ENCODE peak calls at places on chromosomes 16 and 17, in seven cellular contexts. R is lung, L is BJ, S is AG04450, W is GM12865, I is transverse colon, J is ovary. B is an unnamed sample.

GRCh38 chr16:73506568-73507056 is 458.7 kb upstream of the ZFHX3 start:
- DNase-seq in R (no peak), L (no peak), S (no peak), W (no peak), I (no peak), J (no peak), B (no peak)

GRCh38 chr17:61411944-61412859 is 12.6 kb downstream of the TBX2 start:
- DNase-seq in R (peak), L (no peak), S (no peak), W (peak), I (peak), J (peak), B (peak)

GRCh38 chr17:64231567-64232141 is 31.4 kb downstream of the TEX2 start:
- DNase-seq in R (no peak), L (no peak), S (no peak), W (no peak), I (no peak), J (no peak), B (no peak)

GRCh38 chr17:5694507-5694906 is 110.2 kb upstream of the NLRP1 start:
- DNase-seq in R (no peak), L (no peak), S (no peak), W (no peak), I (no peak), J (no peak), B (peak)

GRCh38 chr16:86576591-86577313 is 1.6 kb upstream of the FOXL1 start:
- DNase-seq in R (no peak), L (no peak), S (peak), W (no peak), I (no peak), J (no peak), B (no peak)

GRCh38 chr16:81066700-81067099 is 10.3 kb downstream of the C16orf46 start:
- DNase-seq in R (no peak), L (no peak), S (no peak), W (no peak), I (no peak), J (no peak), B (no peak)

GRCh38 chr17:29650407-29650806 is 27.7 kb upstream of the CORO6 start:
- DNase-seq in R (no peak), L (no peak), S (no peak), W (no peak), I (no peak), J (no peak), B (no peak)

GRCh38 chr16:65572156-65572555 is 450.3 kb upstream of the CDH11 start:
- DNase-seq in R (no peak), L (peak), S (no peak), W (no peak), I (no peak), J (no peak), B (no peak)

GRCh38 chr17:3974138-3974687 is 10.0 kb upstream of the ATP2A3 start:
- DNase-seq in R (no peak), L (no peak), S (no peak), W (no peak), I (no peak), J (no peak), B (no peak)

GRCh38 chr16:25224731-25225319 is 8.1 kb downstream of the AQP8 start:
- DNase-seq in R (no peak), L (no peak), S (no peak), W (no peak), I (no peak), J (no peak), B (no peak)

GRCh38 chr17:51355314-51356083 is 95.2 kb downstream of the UTP18 start:
- DNase-seq in R (no peak), L (no peak), S (no peak), W (no peak), I (no peak), J (no peak), B (no peak)

GRCh38 chr17:28480278-28480677 is 6.8 kb downstream of the SLC13A2 start:
- DNase-seq in R (no peak), L (no peak), S (no peak), W (no peak), I (no peak), J (no peak), B (no peak)

GRCh38 chr17:2214047-2214717 is 89.4 kb downstream of the SMG6 start:
- DNase-seq in R (peak), L (no peak), S (peak), W (no peak), I (peak), J (peak), B (no peak)

GRCh38 chr17:47902039-47902744 is 6.2 kb downstream of the SP2 start:
- DNase-seq in R (no peak), L (no peak), S (no peak), W (no peak), I (no peak), J (no peak), B (no peak)

GRCh38 chr16:55040366-55041086 is 109.9 kb downstream of the IRX5 start:
- DNase-seq in R (no peak), L (no peak), S (no peak), W (no peak), I (no peak), J (no peak), B (no peak)

GRCh38 chr17:32828822-32829221 is 48.1 kb downstream of the MYO1D start:
- DNase-seq in R (no peak), L (no peak), S (no peak), W (no peak), I (no peak), J (no peak), B (no peak)

GRCh38 chr17:411416-412120 is 59.0 kb upstream of the RPH3AL start:
- DNase-seq in R (no peak), L (no peak), S (no peak), W (no peak), I (no peak), J (no peak), B (no peak)

GRCh38 chr16:54817432-54817831 is 113.2 kb upstream of the IRX5 start:
- DNase-seq in R (peak), L (no peak), S (no peak), W (no peak), I (no peak), J (no peak), B (no peak)

GRCh38 chr17:3958200-3958599 is 6.0 kb downstream of the ATP2A3 start:
- DNase-seq in R (no peak), L (no peak), S (no peak), W (no peak), I (no peak), J (no peak), B (no peak)

GRCh38 chr17:16283705-16284104 is 66.7 kb downstream of the PIGL start:
- DNase-seq in R (no peak), L (no peak), S (no peak), W (no peak), I (no peak), J (no peak), B (no peak)

GRCh38 chr17:61323696-61324539 is 75.7 kb upstream of the TBX2 start:
- DNase-seq in R (no peak), L (no peak), S (no peak), W (no peak), I (no peak), J (no peak), B (no peak)

GRCh38 chr16:88763502-88764053 is 21.4 kb downstream of the PIEZO1 start:
- DNase-seq in R (peak), L (no peak), S (no peak), W (no peak), I (no peak), J (no peak), B (no peak)

GRCh38 chr17:76540381-76541300 is 797 bp downstream of the PRCD start:
- DNase-seq in R (peak), L (peak), S (peak), W (peak), I (peak), J (peak), B (peak)

GRCh38 chr17:76537578-76538280 is at the start of gene CYGB:
- DNase-seq in R (no peak), L (no peak), S (no peak), W (no peak), I (no peak), J (no peak), B (no peak)

GRCh38 chr17:76538941-76539340 is 903 bp upstream of the PRCD start:
- DNase-seq in R (no peak), L (no peak), S (no peak), W (no peak), I (no peak), J (no peak), B (no peak)

GRCh38 chr17:76538281-76538931 is 897 bp upstream of the CYGB start:
- DNase-seq in R (no peak), L (no peak), S (no peak), W (no peak), I (no peak), J (no peak), B (no peak)

DNA sequence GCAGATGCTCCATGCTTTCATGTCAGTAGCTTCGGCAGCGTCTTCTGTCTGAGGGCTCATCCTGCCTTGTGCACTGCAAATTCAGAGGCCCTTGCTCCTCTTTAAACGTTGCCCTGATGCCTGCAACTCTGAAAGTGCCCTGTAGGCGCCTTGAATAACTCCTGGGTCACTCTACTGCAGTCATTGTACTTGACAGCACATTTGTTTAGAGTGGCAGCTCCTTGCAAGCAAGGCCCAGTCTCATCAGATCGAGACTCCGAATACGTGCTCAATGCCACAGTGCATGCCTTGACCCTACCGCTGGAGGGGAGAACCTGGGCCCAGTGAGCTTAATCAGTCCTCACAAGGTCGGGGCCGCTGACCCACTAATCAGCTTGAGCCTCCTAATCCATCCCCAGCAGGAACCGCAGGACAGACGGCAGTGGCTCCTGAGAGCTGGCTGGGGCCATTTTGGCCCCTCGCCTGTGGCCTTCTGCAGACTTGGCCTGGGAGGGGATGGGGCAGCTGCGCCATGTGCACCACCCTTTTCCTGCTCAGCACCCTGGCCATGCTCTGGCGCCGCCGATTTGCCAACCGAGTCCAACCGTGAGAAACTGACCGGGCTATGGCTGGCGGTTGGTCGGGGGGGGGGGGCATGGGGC is at the start of gene PRCD:
- DNase-seq in R (no peak), L (no peak), S (no peak), W (no peak), I (no peak), J (no peak), B (no peak)
- TF ChIP-seq CTCF in R (no peak), L (no peak), S (no peak), W (peak), I (no peak), J (no peak), B (peak)

GRCh38 chr16:28218109-28218508 is 6.3 kb upstream of the XPO6 start:
- DNase-seq in R (no peak), L (no peak), S (peak), W (peak), I (peak), J (no peak), B (no peak)
- TF ChIP-seq CTCF in R (peak), L (peak), S (peak), W (peak), I (peak), J (no peak), B (no peak)

GRCh38 chr17:79775635-79776034 is 2.3 kb upstream of the CBX2 start:
- DNase-seq in R (no peak), L (no peak), S (no peak), W (no peak), I (no peak), J (no peak), B (no peak)

GRCh38 chr17:79778504-79779087 is 648 bp downstream of the CBX2 start:
- DNase-seq in R (no peak), L (no peak), S (no peak), W (no peak), I (no peak), J (peak), B (peak)

GRCh38 chr17:79777844-79778503 is at the start of gene CBX2:
- DNase-seq in R (peak), L (no peak), S (no peak), W (peak), I (peak), J (peak), B (peak)

GRCh38 chr17:79776378-79777165 is 1.4 kb upstream of the CBX2 start:
- DNase-seq in R (no peak), L (no peak), S (no peak), W (no peak), I (no peak), J (no peak), B (no peak)

DNA sequence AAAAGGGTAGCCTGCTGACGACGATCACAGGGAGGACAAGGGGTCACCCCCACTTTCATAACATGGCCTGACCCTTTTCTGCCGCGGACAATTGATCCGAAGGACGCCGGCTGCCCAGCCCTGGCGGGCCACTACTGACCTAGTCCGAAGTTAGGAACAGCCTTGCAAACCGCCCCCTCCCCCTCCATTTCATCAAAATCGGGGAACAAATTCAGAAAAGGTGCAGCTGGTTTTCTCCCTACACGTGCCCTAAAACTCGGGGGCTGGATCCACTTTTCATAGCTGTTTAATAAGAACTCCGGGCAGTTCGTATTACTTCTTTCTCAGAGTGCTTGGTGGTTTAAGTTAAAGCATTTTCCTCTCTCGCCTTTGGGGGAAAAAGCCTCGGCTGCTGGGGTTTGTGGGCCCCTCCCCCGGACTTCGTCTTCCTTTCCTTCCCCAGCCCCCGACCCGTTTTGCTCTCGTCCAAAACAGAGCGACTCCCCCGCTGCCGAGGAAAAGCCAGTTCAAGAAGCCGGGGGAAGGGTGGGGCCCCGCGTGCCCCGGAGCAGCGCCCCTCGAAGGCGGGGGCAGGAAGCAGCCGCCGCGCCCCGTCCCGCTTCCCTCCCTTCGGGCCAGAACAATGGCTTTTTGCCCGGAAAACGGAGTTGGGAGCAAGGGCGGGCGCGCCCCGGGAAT is 643 bp upstream of the CBX2 start:
- DNase-seq in R (no peak), L (no peak), S (no peak), W (peak), I (peak), J (peak), B (peak)
- TF ChIP-seq CTCF in R (no peak), L (peak), S (peak), W (peak), I (no peak), J (no peak), B (peak)

GRCh38 chr17:8574687-8575086 is 55.8 kb downstream of the MYH10 start:
- DNase-seq in R (no peak), L (no peak), S (no peak), W (no peak), I (no peak), J (peak), B (no peak)
- TF ChIP-seq CTCF in R (no peak), L (no peak), S (peak), W (no peak), I (peak), J (no peak), B (no peak)

DNA sequence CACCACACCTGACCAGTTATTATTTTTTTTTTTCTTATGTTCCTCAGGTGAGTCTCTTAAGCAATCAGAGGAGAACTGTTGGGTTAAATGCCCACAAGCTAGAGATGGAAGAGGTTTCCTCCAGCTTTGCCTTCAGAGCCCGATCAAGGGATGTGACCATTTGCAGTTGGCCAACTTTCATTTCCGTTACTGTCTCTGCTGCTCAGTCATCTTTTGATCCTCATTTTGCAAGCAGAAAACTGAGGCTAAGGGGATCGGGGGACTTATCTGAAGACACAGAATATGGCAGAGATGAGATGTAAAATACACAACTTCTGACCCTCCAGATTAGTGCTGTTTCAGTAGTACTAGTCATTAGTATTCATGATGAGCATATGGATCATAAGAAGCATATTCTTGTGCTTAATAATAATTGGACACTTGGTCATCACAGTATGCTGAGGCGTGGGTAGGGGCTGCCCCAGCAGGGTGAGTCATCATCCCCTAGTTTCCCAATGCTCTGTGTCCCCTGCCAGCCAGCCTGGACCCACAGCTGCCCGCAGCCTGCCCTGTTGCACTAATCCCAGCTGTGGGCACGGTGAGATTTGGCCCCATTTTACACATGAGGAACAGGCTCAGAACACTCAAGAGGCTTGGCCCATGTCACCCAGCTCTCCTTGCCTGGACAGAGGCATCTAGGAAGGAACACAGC is 189.0 kb downstream of the RAB11FIP4 start:
- DNase-seq in R (peak), L (no peak), S (no peak), W (peak), I (no peak), J (peak), B (no peak)
- TF ChIP-seq CTCF in R (no peak), L (no peak), S (no peak), W (no peak), I (no peak), J (no peak), B (no peak)

DNA sequence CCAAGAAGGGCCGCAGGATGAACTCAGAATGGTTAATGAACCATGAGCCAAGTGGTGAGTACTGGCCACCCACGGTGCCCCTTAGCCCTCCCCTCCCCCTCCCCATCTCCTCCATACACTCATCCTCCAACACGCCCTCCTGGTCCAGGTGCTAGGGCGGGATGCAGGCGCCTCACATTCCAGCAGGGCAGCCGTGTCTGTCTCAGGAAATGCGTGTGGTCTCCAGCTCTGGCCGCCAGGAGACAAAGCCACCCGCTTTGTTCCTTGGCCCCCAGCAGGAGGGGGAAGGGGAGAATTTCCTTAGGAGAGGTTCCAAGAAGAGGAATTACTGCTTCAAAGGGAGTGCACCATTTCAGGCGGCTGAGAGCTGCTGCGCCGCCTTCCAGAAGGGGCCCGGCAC is 29.8 kb upstream of the RMI2 start:
- DNase-seq in R (no peak), L (peak), S (no peak), W (no peak), I (no peak), J (no peak), B (no peak)
- TF ChIP-seq CTCF in R (no peak), L (peak), S (peak), W (no peak), I (no peak), J (no peak), B (no peak)